ENCODE peak calls at places on chromosomes 3 and 15, in four cellular contexts. N, B, U and F are unnamed samples. For H3K4me1, the result is how much of the 10 kb centered on the place peaks cover.

GRCh38 chr15:85414495-85414894 is 34.1 kb downstream of the AKAP13 start:
- DNase-seq in N (no peak), B (no peak), U (no peak), F (no peak)

GRCh38 chr3:155404486-155404885 is 111.0 kb upstream of the STRIT1 start:
- DNase-seq in N (no peak), B (no peak), U (no peak), F (no peak)

GRCh38 chr3:13526626-13526949 is 22.3 kb upstream of the FBLN2 start:
- DNase-seq in N (no peak), B (no peak), U (no peak), F (no peak)

GRCh38 chr3:171000281-171000680 is 26.2 kb downstream of the SLC2A2 start:
- DNase-seq in N (no peak), B (no peak), U (no peak), F (no peak)

GRCh38 chr15:39511915-39512260 is 69.0 kb upstream of the THBS1 start:
- DNase-seq in N (no peak), B (no peak), U (no peak), F (no peak)

GRCh38 chr3:153614131-153614530 is 452.1 kb downstream of the RAP2B start:
- DNase-seq in N (no peak), B (no peak), U (no peak), F (no peak)

GRCh38 chr15:62165793-62166380 is 802 bp upstream of the C2CD4B start:
- DNase-seq in N (no peak), B (no peak), U (no peak), F (no peak)

GRCh38 chr3:123843668-123844067 is 40.5 kb downstream of the MYLK start:
- DNase-seq in N (no peak), B (no peak), U (no peak), F (no peak)

GRCh38 chr3:197144188-197144587 is 114.6 kb upstream of the MELTF start:
- DNase-seq in N (no peak), B (no peak), U (no peak), F (no peak)

GRCh38 chr3:30548605-30549004 is 57.8 kb upstream of the TGFBR2 start:
- DNase-seq in N (no peak), B (no peak), U (peak), F (no peak)

GRCh38 chr15:86645861-86646393 is 566.3 kb downstream of the AGBL1 start:
- DNase-seq in N (no peak), B (no peak), U (no peak), F (no peak)

GRCh38 chr3:126983653-126984390 is 907 bp downstream of the PLXNA1 start:
- DNase-seq in N (no peak), B (no peak), U (peak), F (peak)

GRCh38 chr3:30347679-30348216 is 258.7 kb upstream of the TGFBR2 start:
- DNase-seq in N (no peak), B (no peak), U (no peak), F (no peak)

GRCh38 chr3:122902326-122902725 is 107.5 kb downstream of the SLC49A4 start:
- DNase-seq in N (no peak), B (no peak), U (no peak), F (no peak)

GRCh38 chr3:71533588-71533987 is 49.9 kb downstream of the FOXP1 start:
- DNase-seq in N (no peak), B (no peak), U (no peak), F (no peak)

GRCh38 chr3:13564751-13565560 is 16.0 kb downstream of the FBLN2 start:
- DNase-seq in N (peak), B (no peak), U (no peak), F (no peak)

GRCh38 chr3:112814256-112814655 is 32.4 kb downstream of the CD200R1L start:
- DNase-seq in N (no peak), B (no peak), U (no peak), F (no peak)

GRCh38 chr3:52536369-52537164 is at the start of gene UQCC5:
- DNase-seq in N (peak), B (peak), U (peak), F (peak)

GRCh38 chr3:52534281-52535183 is 875 bp upstream of the NT5DC2 start:
- DNase-seq in N (peak), B (peak), U (no peak), F (peak)

GRCh38 chr3:52536112-52536368 is 365 bp upstream of the UQCC5 start:
- DNase-seq in N (no peak), B (no peak), U (no peak), F (no peak)

GRCh38 chr3:52537165-52537635 is 795 bp downstream of the UQCC5 start:
- DNase-seq in N (no peak), B (no peak), U (no peak), F (no peak)

GRCh38 chr3:52535411-52536111 is 844 bp upstream of the UQCC5 start:
- DNase-seq in N (peak), B (no peak), U (no peak), F (no peak)
- H3K27ac ChIP-seq in N (peak), B (peak), U (no peak), F (peak)

GRCh38 chr3:176328198-176328597 is 869.1 kb downstream of the TBL1XR1 start:
- DNase-seq in N (no peak), B (no peak), U (no peak), F (no peak)
- H3K4me1 ChIP-seq in N (under half), B (under half), U (under half), F (under half)

DNA sequence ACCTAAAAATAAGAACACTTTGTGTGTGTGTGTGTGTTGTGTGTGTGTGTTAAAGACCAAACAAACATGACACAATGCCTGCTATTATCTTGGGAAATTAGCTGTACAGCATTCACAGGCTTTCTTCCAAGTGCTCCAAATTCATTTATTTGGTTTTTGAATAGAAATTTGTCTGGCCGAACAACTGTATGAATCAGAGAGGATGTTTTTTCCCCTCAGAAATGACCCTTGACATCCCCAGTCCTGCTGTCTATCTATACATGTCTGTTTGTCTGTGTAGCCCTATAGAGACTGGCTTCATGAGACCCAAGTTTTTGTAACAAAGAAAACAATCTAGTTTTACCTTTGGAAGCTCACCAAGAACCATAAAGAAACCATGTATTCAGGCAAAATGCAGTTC is 549.8 kb downstream of the NSUN3 start:
- DNase-seq in N (no peak), B (no peak), U (no peak), F (no peak)
- H3K27ac ChIP-seq in N (no peak), B (no peak), U (no peak), F (no peak)

GRCh38 chr15:96351801-96352593 is 21.5 kb downstream of the NR2F2 start:
- DNase-seq in N (peak), B (no peak), U (no peak), F (peak)

GRCh38 chr15:96352594-96353377 is 22.3 kb downstream of the NR2F2 start:
- DNase-seq in N (no peak), B (no peak), U (no peak), F (no peak)

GRCh38 chr15:96353931-96354730 is 23.6 kb downstream of the NR2F2 start:
- DNase-seq in N (peak), B (no peak), U (no peak), F (peak)

GRCh38 chr15:96354731-96355560 is 24.4 kb downstream of the NR2F2 start:
- DNase-seq in N (no peak), B (no peak), U (no peak), F (peak)

GRCh38 chr15:96353378-96353930 is 23.0 kb downstream of the NR2F2 start:
- DNase-seq in N (no peak), B (no peak), U (no peak), F (no peak)
- H3K4me1 ChIP-seq in N (under half), B (under half), U (under half), F (under half)

DNA sequence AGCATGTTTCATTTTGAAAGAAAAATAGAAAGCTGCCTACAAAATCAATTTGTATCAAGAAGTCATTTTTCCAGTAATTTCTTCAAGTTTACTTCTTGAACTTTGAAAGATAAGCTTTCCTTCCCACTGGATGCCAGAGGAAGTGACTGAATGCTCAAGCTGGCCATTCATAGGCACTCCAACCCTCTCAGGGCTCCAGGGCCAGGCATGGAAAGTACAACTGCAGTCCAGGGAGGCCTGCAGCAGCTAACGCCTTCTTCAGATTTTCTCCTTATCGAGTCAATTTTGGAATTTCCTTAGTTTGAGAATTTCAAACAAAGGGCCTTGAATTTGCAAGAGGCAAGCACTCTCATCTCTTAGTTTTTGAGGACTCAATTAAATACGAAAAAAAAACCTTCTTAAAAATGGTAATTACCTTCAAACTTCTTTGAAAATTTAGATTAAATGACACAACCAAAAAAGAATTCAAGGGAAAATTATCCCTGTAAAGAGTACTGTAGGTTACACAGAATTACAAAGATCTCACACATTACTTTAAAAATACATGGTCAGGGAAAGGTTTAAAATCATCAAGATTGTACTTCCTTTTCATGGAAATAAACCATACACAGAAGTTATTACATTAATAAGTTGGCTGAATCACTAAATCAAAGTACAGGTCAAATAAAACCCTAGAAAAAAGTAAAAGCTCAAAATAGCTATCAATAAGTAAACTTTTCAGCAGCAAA is 2.5 kb downstream of the UBP1 start:
- DNase-seq in N (no peak), B (no peak), U (no peak), F (no peak)
- H3K27ac ChIP-seq in N (peak), B (peak), U (peak), F (peak)

GRCh38 chr3:59245300-59245878 is 195.6 kb upstream of the CFAP20DC start:
- DNase-seq in N (no peak), B (no peak), U (no peak), F (peak)
- H3K4me1 ChIP-seq in N (under half), B (under half), U (under half), F (under half)